ENCODE peak calls at places on chromosomes 12 and 14, in eight cellular contexts. F is activated CD8-positive, alpha-beta memory T cell treated with anti-CD3 and anti-CD28 coated beads for 24 hours; X is endothelial cell; D is activated T-helper 1 cell treated with Interleukin-2 at 50 U/mL for 16 hours; V is WERI-Rb-1; L is NCI-H69; U is DND-41; A is AG10803. J is an unnamed sample.

GRCh38 chr12:14937689-14938088 is 648 bp downstream of the ERP27 start:
- DNase-seq in F (no peak), X (no peak), D (no peak), V (peak), L (no peak), U (peak), A (no peak), J (no peak)

GRCh38 chr14:31952573-31952972 is 124.5 kb upstream of the ARHGAP5 start:
- DNase-seq in F (no peak), X (no peak), D (no peak), V (no peak), L (no peak), U (no peak), A (no peak), J (no peak)

GRCh38 chr12:4700621-4701026 is 19.6 kb upstream of the GALNT8 start:
- DNase-seq in F (no peak), X (no peak), D (no peak), V (no peak), L (no peak), U (no peak), A (no peak), J (no peak)

GRCh38 chr12:123120452-123121166 is 30.3 kb downstream of the PITPNM2 start:
- DNase-seq in F (no peak), X (no peak), D (peak), V (no peak), L (peak), U (no peak), A (no peak), J (no peak)

GRCh38 chr12:91819132-91819447 is 326.6 kb downstream of the BTG1 start:
- DNase-seq in F (no peak), X (no peak), D (no peak), V (no peak), L (peak), U (no peak), A (peak), J (no peak)

GRCh38 chr12:59459966-59460365 is 135.9 kb upstream of the SLC16A7 start:
- DNase-seq in F (no peak), X (no peak), D (no peak), V (no peak), L (no peak), U (no peak), A (peak), J (peak)

GRCh38 chr12:65699251-65699650 is 125.0 kb upstream of the HMGA2 start:
- DNase-seq in F (no peak), X (no peak), D (no peak), V (no peak), L (no peak), U (no peak), A (peak), J (peak)

GRCh38 chr14:94761999-94762377 is 7.9 kb downstream of the GSC start:
- DNase-seq in F (no peak), X (no peak), D (no peak), V (no peak), L (no peak), U (peak), A (no peak), J (no peak)

GRCh38 chr12:53244337-53244736 is 12.3 kb upstream of the RARG start:
- DNase-seq in F (no peak), X (no peak), D (no peak), V (no peak), L (no peak), U (no peak), A (no peak), J (no peak)

GRCh38 chr14:23052182-23052623 is 5.1 kb downstream of the CDH24 start:
- DNase-seq in F (no peak), X (no peak), D (no peak), V (peak), L (no peak), U (no peak), A (no peak), J (no peak)